ENCODE peak calls at places on chromosomes 5 and 9, in seven cellular contexts. Y, N, U, V, G, L and P are unnamed samples. For H3K4me1, the result is how much of the 10 kb centered on the place peaks cover.

GRCh38 chr9:112072721-112073553 is 102.2 kb downstream of the SUSD1 start:
- DNase-seq in G (no peak), U (peak), N (no peak), L (no peak), V (no peak), Y (no peak), P (no peak)

GRCh38 chr5:96714450-96714849 is 52.3 kb downstream of the CAST start:
- DNase-seq in L (no peak), V (no peak), U (peak), N (no peak), G (no peak), Y (no peak), P (no peak)

GRCh38 chr5:59799668-59800374 is 93.7 kb downstream of the PDE4D start:
- DNase-seq in Y (no peak), U (no peak), V (no peak), L (no peak), G (peak), N (peak), P (no peak)

GRCh38 chr9:92717201-92718085 is 47.2 kb downstream of the BICD2 start:
- DNase-seq in U (no peak), G (no peak), L (peak), V (no peak), N (no peak), Y (no peak), P (no peak)

GRCh38 chr5:73668422-73669116 is 42.6 kb downstream of the ARHGEF28 start:
- DNase-seq in L (no peak), N (no peak), G (no peak), V (no peak), U (peak), Y (no peak), P (no peak)

GRCh38 chr5:141877478-141878185 is 578 bp downstream of the PCDH1 start:
- DNase-seq in G (no peak), U (no peak), Y (no peak), V (peak), N (peak), L (no peak), P (no peak)

GRCh38 chr5:119785057-119785456 is 155.7 kb downstream of the FAM170A start:
- DNase-seq in Y (no peak), L (no peak), N (no peak), V (no peak), U (no peak), G (no peak), P (no peak)

GRCh38 chr5:132774406-132774805 is 2.6 kb downstream of the SEPTIN8 start:
- DNase-seq in L (no peak), G (no peak), Y (no peak), V (peak), U (no peak), N (no peak), P (no peak)

GRCh38 chr5:146751054-146751453 is 127.5 kb downstream of the PPP2R2B start:
- DNase-seq in Y (no peak), V (no peak), L (no peak), U (peak), G (no peak), N (no peak), P (no peak)

GRCh38 chr5:80569086-80569960 is 757 bp downstream of the ANKRD34B start:
- DNase-seq in L (no peak), U (no peak), V (no peak), G (no peak), Y (no peak), N (peak), P (no peak)

GRCh38 chr5:76046761-76047160 is 36.4 kb upstream of the SV2C start:
- DNase-seq in U (peak), L (no peak), G (no peak), Y (no peak), V (no peak), N (no peak), P (no peak)

GRCh38 chr9:6680797-6681146 is 35.2 kb upstream of the GLDC start:
- DNase-seq in N (peak), Y (peak), L (peak), U (peak), V (no peak), G (no peak), P (peak)

GRCh38 chr9:133135193-133135745 is 14.2 kb upstream of the RALGDS start:
- DNase-seq in V (no peak), Y (no peak), L (peak), G (no peak), N (no peak), U (peak), P (peak)

GRCh38 chr9:95689669-95690068 is 172.9 kb upstream of the PTCH1 start:
- DNase-seq in U (no peak), N (no peak), L (no peak), G (no peak), V (no peak), Y (no peak), P (no peak)

GRCh38 chr5:14110680-14111079 is 32.5 kb upstream of the TRIO start:
- DNase-seq in N (no peak), Y (no peak), L (no peak), G (no peak), U (peak), V (no peak), P (no peak)

DNA sequence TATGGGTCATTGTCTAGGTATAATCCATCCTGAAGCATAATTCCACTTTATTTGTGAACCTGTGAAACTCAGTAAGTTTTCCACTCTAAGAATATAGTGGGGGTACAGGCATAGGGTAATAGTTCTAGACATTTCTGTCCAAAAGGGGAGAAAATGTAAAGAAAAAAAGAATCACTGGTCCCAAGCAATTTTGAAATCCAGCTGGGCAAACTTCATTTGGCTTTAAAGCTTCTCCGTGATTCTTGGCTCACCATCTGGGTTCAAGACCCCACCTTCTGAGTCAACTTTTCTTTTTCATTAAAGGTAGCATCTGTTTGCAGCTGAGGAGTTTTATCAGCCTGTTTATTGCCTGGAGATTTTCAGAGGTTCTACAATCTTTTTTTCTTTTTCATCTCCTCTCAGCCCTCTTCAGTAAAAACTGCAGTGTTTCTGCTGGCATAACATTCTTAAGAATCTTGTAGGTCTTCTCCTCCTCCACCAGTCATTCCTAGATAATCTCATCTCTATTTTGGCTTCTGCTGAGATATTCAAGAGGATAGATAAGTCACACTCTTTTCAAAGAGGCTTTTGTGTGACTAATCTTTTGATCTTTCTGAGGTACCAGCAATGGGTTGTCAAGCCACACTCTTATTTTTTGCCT is 126.1 kb upstream of the PITX1 start:
- DNase-seq in G (no peak), Y (no peak), V (no peak), U (no peak), N (no peak), L (no peak), P (no peak)
- H3K4me3 ChIP-seq in G (no peak), Y (no peak), V (no peak), U (no peak), N (no peak), L (no peak), P (no peak)

GRCh38 chr9:695252-695651 is 146.2 kb upstream of the DMRT1 start:
- DNase-seq in N (no peak), V (no peak), Y (no peak), U (no peak), G (no peak), L (no peak), P (no peak)
- H3K4me1 ChIP-seq in N (under half), V (under half), Y (under half), U (under half), G (under half), L (under half), P (under half)

GRCh38 chr5:151082274-151082902 is 1.6 kb upstream of the TNIP1 start:
- DNase-seq in L (no peak), N (peak), Y (no peak), U (no peak), G (no peak), V (no peak), P (no peak)
- H3K4me3 ChIP-seq in L (peak), N (peak), Y (no peak), U (no peak), G (no peak), V (peak), P (peak)

DNA sequence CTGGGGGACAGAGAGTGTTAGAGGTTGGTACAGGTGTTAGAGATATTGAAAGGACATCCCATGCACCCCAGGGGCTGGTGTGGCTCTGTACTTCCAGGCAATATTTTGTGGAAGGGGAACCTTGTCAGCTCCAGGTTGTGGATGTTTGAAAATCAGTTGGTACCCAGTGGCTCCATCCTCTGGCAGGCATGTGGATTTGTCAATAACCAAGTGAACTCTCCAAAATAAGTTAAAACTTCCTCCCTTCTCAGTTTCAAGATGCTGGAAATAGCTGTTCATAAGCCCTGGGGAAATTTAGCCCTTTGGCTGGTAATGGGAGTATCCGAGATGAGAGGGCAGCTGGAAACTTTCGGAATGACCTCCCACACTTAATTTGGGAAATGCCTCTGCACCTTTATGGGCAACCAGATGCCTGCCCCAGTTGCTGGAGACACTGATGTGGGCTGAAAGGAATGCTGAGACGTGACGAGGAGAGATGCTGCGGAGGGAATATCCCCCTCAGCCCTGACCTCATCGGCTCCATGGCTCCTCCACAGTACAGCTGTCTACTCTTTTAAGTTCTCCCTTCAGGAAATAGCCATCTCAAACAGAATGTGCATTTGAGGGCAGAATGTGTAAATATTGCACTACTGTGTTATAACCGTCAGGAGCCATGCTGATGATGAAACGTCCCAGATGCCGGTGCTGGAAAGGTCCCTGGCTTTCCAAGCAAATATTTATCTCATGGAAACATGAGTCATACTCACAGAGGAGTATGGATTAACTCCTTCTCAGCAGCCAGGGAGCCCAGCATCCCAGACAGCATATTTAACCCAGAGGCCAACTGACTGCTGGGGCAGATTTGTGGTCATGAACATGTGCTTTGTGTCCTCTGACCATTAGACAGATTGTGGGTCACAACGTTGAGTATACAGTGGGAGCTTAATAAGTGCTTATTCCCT is 29.5 kb downstream of the TGFBI start:
- DNase-seq in U (peak), V (peak), N (no peak), Y (peak), G (no peak), L (no peak), P (no peak)
- H3K4me1 ChIP-seq in U (under half), V (under half), N (under half), Y (half or more), G (under half), L (under half), P (under half)

GRCh38 chr5:154394328-154394727 is 51.5 kb upstream of the SAP30L start:
- DNase-seq in V (peak), L (no peak), Y (no peak), G (no peak), U (no peak), N (no peak), P (no peak)
- H3K4me3 ChIP-seq in V (no peak), L (no peak), Y (no peak), G (no peak), U (no peak), N (no peak), P (no peak)

GRCh38 chr5:151076616-151077015 is 4.2 kb downstream of the TNIP1 start:
- DNase-seq in Y (no peak), U (no peak), N (no peak), V (no peak), G (no peak), L (no peak), P (no peak)
- H3K4me1 ChIP-seq in Y (under half), U (under half), N (under half), V (under half), G (half or more), L (half or more), P (under half)

DNA sequence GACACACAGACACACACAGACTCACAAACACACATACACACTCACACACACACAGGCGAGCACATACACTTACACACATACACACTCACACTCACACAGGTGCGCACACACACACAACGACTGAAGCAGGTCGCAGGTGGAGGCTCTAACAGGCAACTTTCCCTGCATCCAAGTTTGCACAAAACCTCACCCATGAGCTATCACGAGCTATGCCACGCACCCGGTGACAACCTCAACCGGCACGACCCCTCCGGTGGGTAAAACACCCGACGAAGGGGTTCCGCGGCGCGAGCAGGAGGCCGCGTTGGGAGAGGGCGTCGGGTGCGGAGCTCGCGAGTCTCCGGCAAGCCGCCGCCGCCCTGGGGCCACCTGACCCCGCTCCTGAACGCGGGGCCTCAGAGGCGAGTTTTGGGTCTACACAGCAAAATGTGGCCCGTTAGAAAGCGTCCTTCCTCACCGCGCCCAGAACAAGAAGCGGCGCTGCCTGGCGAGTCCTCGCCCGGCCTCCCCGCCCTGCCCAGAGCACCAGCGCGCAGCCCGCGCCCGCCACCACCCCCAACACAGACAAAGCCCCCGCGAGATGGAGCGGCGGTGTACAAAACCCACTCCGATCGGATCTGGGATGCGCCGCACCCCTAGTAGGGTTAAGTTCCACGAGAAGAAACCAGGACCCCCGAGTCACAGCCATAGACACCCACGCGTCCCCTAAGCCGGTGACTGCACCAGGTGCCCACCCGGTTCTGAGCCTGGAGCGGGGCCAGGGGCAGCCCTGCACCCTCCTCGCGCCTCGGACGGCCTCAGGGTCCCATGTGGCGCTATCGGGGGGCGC is 665 bp downstream of the SLC6A3 start:
- DNase-seq in G (no peak), V (peak), N (no peak), Y (no peak), U (no peak), L (no peak), P (no peak)
- H3K4me3 ChIP-seq in G (no peak), V (no peak), N (peak), Y (no peak), U (no peak), L (peak), P (no peak)

GRCh38 chr5:10673407-10673806 is 87.6 kb downstream of the DAP start:
- DNase-seq in L (no peak), Y (no peak), N (no peak), U (no peak), V (no peak), G (no peak), P (no peak)
- H3K4me1 ChIP-seq in L (under half), Y (under half), N (under half), U (under half), V (under half), G (under half), P (under half)

GRCh38 chr9:83061036-83061435 is 1.9 kb downstream of the RASEF start:
- DNase-seq in Y (no peak), V (no peak), G (no peak), L (no peak), N (no peak), U (no peak), P (no peak)
- H3K4me3 ChIP-seq in Y (no peak), V (no peak), G (no peak), L (peak), N (no peak), U (no peak), P (no peak)

GRCh38 chr9:37381094-37381741 is 41.3 kb upstream of the GRHPR start:
- DNase-seq in N (no peak), Y (no peak), G (no peak), V (no peak), L (no peak), U (no peak), P (no peak)
- H3K4me1 ChIP-seq in N (under half), Y (under half), G (under half), V (under half), L (under half), U (under half), P (under half)